ENCODE peak calls at places on chromosomes 12 and 14, in six cellular contexts. C, U, Z, A, L and F are unnamed samples.

GRCh38 chr12:67068204-67068731 is 200.9 kb upstream of the CAND1 start:
- DNase-seq in A (no peak), L (peak; percentile 34), Z (no peak), U (no peak), C (no peak), F (no peak)

GRCh38 chr12:42023733-42024494 is 120.8 kb downstream of the GXYLT1 start:
- DNase-seq in L (peak; percentile 49), C (peak; percentile 76), Z (peak; percentile 15), A (peak; percentile 55), U (peak; percentile 83), F (peak; percentile 78)

GRCh38 chr12:113462880-113463745 is 8.6 kb downstream of the LHX5 start:
- DNase-seq in Z (no peak), L (no peak), A (no peak), U (peak; percentile 35), C (no peak), F (peak; percentile 68)

GRCh38 chr12:79597910-79598309 is 92.9 kb downstream of the PAWR start:
- DNase-seq in A (no peak), Z (no peak), L (no peak), U (peak; percentile 3), C (no peak), F (no peak)

GRCh38 chr12:116366456-116366776 is 88.9 kb upstream of the MED13L start:
- DNase-seq in C (no peak), L (peak; percentile 46), U (no peak), A (no peak), Z (no peak), F (no peak)

GRCh38 chr12:62191747-62192485 is 68.3 kb upstream of the USP15 start:
- DNase-seq in U (peak; percentile 68), L (no peak), A (no peak), C (peak; percentile 33), Z (no peak), F (no peak)

GRCh38 chr12:94560416-94561221 is 89.7 kb downstream of the TMCC3 start:
- DNase-seq in U (peak; percentile 53), A (no peak), L (no peak), Z (no peak), C (no peak), F (peak; percentile 36)

GRCh38 chr14:101917413-101918124 is 46.8 kb upstream of the DYNC1H1 start:
- DNase-seq in U (no peak), Z (no peak), L (no peak), C (no peak), A (no peak), F (no peak)

GRCh38 chr12:26822051-26822450 is 10.9 kb downstream of the ITPR2 start:
- DNase-seq in C (no peak), U (peak; percentile 31), L (no peak), A (no peak), Z (no peak), F (no peak)

GRCh38 chr12:83106873-83107272 is 420.2 kb downstream of the TMTC2 start:
- DNase-seq in C (no peak), L (no peak), U (no peak), A (no peak), Z (no peak), F (no peak)

GRCh38 chr14:105282098-105282725 is 18.6 kb downstream of the BRF1 start:
- DNase-seq in C (no peak), U (no peak), L (no peak), Z (no peak), A (no peak), F (no peak)

GRCh38 chr14:83873626-83874025 is 1656.3 kb upstream of the FLRT2 start:
- DNase-seq in U (no peak), C (no peak), A (no peak), L (no peak), Z (no peak), F (no peak)

GRCh38 chr12:75820848-75821578 is 210.6 kb downstream of the PHLDA1 start:
- DNase-seq in C (no peak), L (no peak), A (no peak), U (peak; percentile 97), Z (no peak), F (no peak)

GRCh38 chr14:86933460-86933859 is 1059.5 kb downstream of the GALC start:
- DNase-seq in A (no peak), Z (no peak), U (no peak), C (no peak), L (no peak), F (no peak)

GRCh38 chr14:90062852-90063539 is 1.2 kb downstream of the KCNK13 start:
- DNase-seq in Z (no peak), L (no peak), U (no peak), A (no peak), C (no peak), F (no peak)

GRCh38 chr14:39456702-39457250 is 24.5 kb upstream of the FBXO33 start:
- DNase-seq in L (no peak), U (no peak), Z (no peak), A (no peak), C (no peak), F (no peak)

GRCh38 chr12:6960291-6961277 is 9.4 kb downstream of the PTPN6 start:
- DNase-seq in L (no peak), C (peak; percentile 57), U (peak; percentile 51), A (no peak), Z (no peak), F (no peak)

GRCh38 chr14:59277659-59278058 is 89.2 kb downstream of the DAAM1 start:
- DNase-seq in L (no peak), A (no peak), C (no peak), U (peak; percentile 37), Z (no peak), F (no peak)

GRCh38 chr14:95040723-95041476 is 116.4 kb downstream of the DICER1 start:
- DNase-seq in U (peak; percentile 9), L (no peak), C (no peak), A (no peak), Z (no peak), F (no peak)

GRCh38 chr12:75814856-75815754 is 216.5 kb downstream of the PHLDA1 start:
- DNase-seq in L (no peak), A (no peak), C (no peak), U (peak; percentile 96), Z (no peak), F (no peak)

GRCh38 chr12:527241-527640 is 67.5 kb downstream of the B4GALNT3 start:
- DNase-seq in A (no peak), C (no peak), Z (no peak), U (no peak), L (no peak), F (no peak)

GRCh38 chr12:17478908-17479673 is 610.9 kb downstream of the RERGL start:
- DNase-seq in A (no peak), Z (no peak), U (no peak), C (no peak), L (no peak), F (no peak)

GRCh38 chr12:6273931-6274687 is 36.4 kb upstream of the PLEKHG6 start:
- DNase-seq in U (no peak), C (no peak), L (no peak), A (no peak), Z (no peak), F (peak; percentile 45)

GRCh38 chr12:41531147-41531829 is 343.2 kb downstream of the PDZRN4 start:
- DNase-seq in L (no peak), C (no peak), A (no peak), Z (no peak), U (no peak), F (peak; percentile 67)